ENCODE peak calls at places on chromosome 16, in six cellular contexts. Y is putamen; O is AG10803; D is stimulated activated naive B cell treated with anti-CD40 and anti-IgM and Interleukin-4, amounts not matched to agents 10 μg/mL and 1 μg/mL and 100 μg/mL, for 72 hours; R is fibroblast of gingiva; U is activated T-cell treated with anti-CD3 and anti-CD28 coated beads for 1 hour. G is an unnamed sample.

GRCh38 chr16:5321925-5322324 is 224.3 kb upstream of the EEF2KMT start:
- DNase-seq in R (no peak), U (no peak), D (no peak), Y (no peak), O (no peak), G (no peak)

GRCh38 chr16:89949121-89949742 is 677 bp downstream of the DEF8 start:
- DNase-seq in R (no peak), O (no peak), Y (no peak), U (no peak), D (no peak), G (no peak)

GRCh38 chr16:87129771-87130170 is 187.4 kb downstream of the C16orf95 start:
- DNase-seq in U (no peak), R (no peak), Y (no peak), O (no peak), D (no peak), G (no peak)

GRCh38 chr16:53515811-53516210 is 12.8 kb upstream of the AKTIP start:
- DNase-seq in U (no peak), D (no peak), Y (no peak), R (no peak), O (no peak), G (no peak)

GRCh38 chr16:82867425-82867824 is 240.7 kb downstream of the CDH13 start:
- DNase-seq in U (no peak), D (no peak), R (no peak), O (peak), Y (no peak), G (no peak)

GRCh38 chr16:30829130-30830071 is 42.4 kb upstream of the ZNF629 start:
- DNase-seq in O (peak), Y (no peak), U (no peak), R (no peak), D (no peak), G (no peak)

GRCh38 chr16:66859397-66860068 is 15.3 kb downstream of the CA7 start:
- DNase-seq in Y (no peak), O (peak), U (no peak), D (no peak), R (no peak), G (no peak)

GRCh38 chr16:81817789-81818304 is 38.8 kb downstream of the PLCG2 start:
- DNase-seq in D (peak), Y (no peak), U (no peak), R (no peak), O (no peak), G (peak)

GRCh38 chr16:72988568-72988967 is 59.4 kb downstream of the ZFHX3 start:
- DNase-seq in D (no peak), Y (no peak), R (no peak), O (no peak), U (no peak), G (no peak)

GRCh38 chr16:26453215-26453614 is 613.5 kb upstream of the C16orf82 start:
- DNase-seq in R (no peak), O (no peak), Y (no peak), D (no peak), U (no peak), G (peak)

GRCh38 chr16:83713597-83713996 is 94.2 kb upstream of the HSBP1 start:
- DNase-seq in R (no peak), O (no peak), U (no peak), Y (no peak), D (no peak), G (peak)

GRCh38 chr16:53480394-53480793 is 22.6 kb downstream of the AKTIP start:
- DNase-seq in U (no peak), Y (no peak), O (no peak), D (no peak), R (no peak), G (no peak)

GRCh38 chr16:84559311-84559932 is 55.0 kb upstream of the MEAK7 start:
- DNase-seq in Y (no peak), R (no peak), U (no peak), O (no peak), D (no peak), G (no peak)

GRCh38 chr16:2008631-2009301 is 855 bp downstream of the ZNF598 start:
- DNase-seq in U (no peak), Y (no peak), D (no peak), R (peak), O (peak), G (peak)

GRCh38 chr16:87156195-87156594 is 161.0 kb downstream of the C16orf95 start:
- DNase-seq in U (no peak), O (no peak), D (no peak), Y (no peak), R (no peak), G (no peak)

GRCh38 chr16:9441021-9441420 is 349.6 kb downstream of the HAPSTR1 start:
- DNase-seq in Y (no peak), U (no peak), D (no peak), R (no peak), O (no peak), G (no peak)

GRCh38 chr16:60271382-60272180 is 1537.5 kb upstream of the GOT2 start:
- DNase-seq in D (no peak), Y (no peak), R (no peak), O (no peak), U (no peak), G (no peak)

GRCh38 chr16:89599451-89599858 is 14.0 kb upstream of the DPEP1 start:
- DNase-seq in O (no peak), Y (no peak), R (no peak), D (no peak), U (no peak), G (peak)

GRCh38 chr16:68756250-68757051 is 19.4 kb downstream of the CDH1 start:
- DNase-seq in D (peak), U (no peak), R (no peak), Y (no peak), O (no peak), G (peak)

GRCh38 chr16:19639986-19640421 is 78.0 kb downstream of the KNOP1 start:
- DNase-seq in D (no peak), O (no peak), U (no peak), Y (no peak), R (no peak), G (no peak)

GRCh38 chr16:47600376-47600775 is 139.2 kb downstream of the PHKB start:
- DNase-seq in U (no peak), O (no peak), Y (no peak), R (no peak), D (no peak), G (no peak)

GRCh38 chr16:83113317-83113716 is 486.5 kb downstream of the CDH13 start:
- DNase-seq in Y (peak), U (no peak), O (peak), D (no peak), R (no peak), G (peak)

GRCh38 chr16:2121853-2122252 is 13.8 kb downstream of the PKD1 start:
- DNase-seq in O (no peak), R (no peak), Y (no peak), D (no peak), U (no peak), G (no peak)

GRCh38 chr16:31196324-31197088 is 6.1 kb downstream of the PYCARD start:
- DNase-seq in O (no peak), Y (no peak), D (no peak), R (no peak), U (no peak), G (peak)

GRCh38 chr16:71895679-71896385 is 501 bp downstream of the IST1 start:
- DNase-seq in U (no peak), O (peak), Y (no peak), D (no peak), R (peak), G (peak)

GRCh38 chr16:71367243-71367976 is 8.9 kb downstream of the CALB2 start:
- DNase-seq in O (peak), R (peak), U (peak), D (peak), Y (no peak), G (peak)

GRCh38 chr16:87322833-87323726 is 5.9 kb upstream of the C16orf95 start:
- DNase-seq in R (no peak), O (no peak), U (no peak), D (no peak), Y (no peak), G (no peak)

GRCh38 chr16:64615647-64616280 is 506.1 kb downstream of the CDH11 start:
- DNase-seq in R (peak), D (no peak), O (peak), Y (peak), U (no peak), G (no peak)

GRCh38 chr16:86572616-86573015 is 5.7 kb upstream of the FOXL1 start:
- DNase-seq in D (no peak), O (no peak), U (no peak), R (no peak), Y (no peak), G (no peak)

GRCh38 chr16:20675488-20676267 is 21.8 kb downstream of the ACSM1 start:
- DNase-seq in O (peak), U (no peak), Y (no peak), R (no peak), D (peak), G (peak)

GRCh38 chr16:81003610-81004460 is 2.9 kb downstream of the CMC2 start:
- DNase-seq in Y (no peak), U (no peak), D (no peak), R (peak), O (peak), G (no peak)

GRCh38 chr16:85563515-85564276 is 49.4 kb upstream of the GSE1 start:
- DNase-seq in R (peak), Y (no peak), D (no peak), O (peak), U (no peak), G (no peak)

G was measured in NAMALWA.